ENCODE peak calls at places on chromosome 13, in nine cellular contexts. W is cardiac fibroblast, G is endodermal cell, I is WTC11, L is left lung, E is AG10803, M is neural crest cell, Y is H9, A is IMR-90. Q is an unnamed sample.

GRCh38 chr13:38395505-38395803 is 45.8 kb downstream of the UFM1 start:
- DNase-seq in E (no peak), G (no peak), M (no peak), Y (no peak), W (no peak), L (no peak), I (no peak), A (no peak), Q (no peak)

GRCh38 chr13:83883061-83883523 is 818 bp upstream of the SLITRK1 start:
- DNase-seq in W (no peak), E (no peak), M (no peak), G (peak), Y (peak), A (no peak), L (no peak), I (no peak), Q (no peak)

GRCh38 chr13:113926301-113926761 is 47.5 kb downstream of the C13orf46 start:
- DNase-seq in M (no peak), E (peak), I (peak), W (peak), A (peak), Y (peak), G (no peak), L (no peak), Q (peak)

GRCh38 chr13:95256086-95256485 is 45.2 kb downstream of the ABCC4 start:
- DNase-seq in I (no peak), Y (no peak), M (no peak), E (peak), A (peak), W (peak), L (no peak), G (no peak), Q (no peak)

GRCh38 chr13:99442273-99442895 is 58.9 kb upstream of the TM9SF2 start:
- DNase-seq in A (peak), L (no peak), Y (no peak), E (peak), G (peak), M (peak), W (peak), I (peak), Q (no peak)

GRCh38 chr13:32821149-32821688 is 195.0 kb upstream of the KL start:
- DNase-seq in E (no peak), G (no peak), I (no peak), M (no peak), Y (no peak), A (no peak), L (no peak), W (no peak), Q (no peak)

GRCh38 chr13:110116072-110116487 is 190.9 kb downstream of the COL4A1 start:
- DNase-seq in W (peak), M (peak), A (peak), I (peak), E (peak), G (peak), Y (peak), L (peak), Q (peak)

GRCh38 chr13:112679932-112680677 is 9.7 kb upstream of the ATP11A start:
- DNase-seq in I (no peak), W (no peak), E (no peak), L (no peak), G (peak), M (no peak), A (no peak), Y (no peak), Q (no peak)

GRCh38 chr13:113813749-113814434 is 50.0 kb downstream of the GAS6 start:
- DNase-seq in M (no peak), A (no peak), G (no peak), L (peak), I (no peak), E (no peak), Y (no peak), W (no peak), Q (no peak)

GRCh38 chr13:45055198-45055901 is 65.0 kb upstream of the GTF2F2 start:
- DNase-seq in Y (no peak), W (peak), I (no peak), E (peak), M (no peak), L (no peak), G (no peak), A (peak), Q (no peak)

GRCh38 chr13:50512602-50513527 is 330.6 kb downstream of the DLEU7 start:
- DNase-seq in Y (no peak), W (peak), G (no peak), E (peak), A (peak), M (peak), L (peak), I (no peak), Q (no peak)

GRCh38 chr13:113816248-113816924 is 47.5 kb downstream of the GAS6 start:
- DNase-seq in E (no peak), L (peak), W (no peak), M (no peak), G (no peak), Y (no peak), A (peak), I (no peak), Q (no peak)

GRCh38 chr13:113061796-113062425 is 43.7 kb upstream of the F7 start:
- DNase-seq in M (no peak), A (no peak), E (no peak), W (no peak), G (no peak), I (no peak), L (peak), Y (no peak), Q (no peak)

GRCh38 chr13:113646921-113647340 is 11.1 kb downstream of the ATP4B start:
- DNase-seq in E (no peak), G (no peak), A (no peak), L (no peak), I (peak), M (no peak), W (no peak), Y (no peak), Q (peak)

GRCh38 chr13:109465151-109465550 is 321.2 kb downstream of the IRS2 start:
- DNase-seq in M (no peak), A (peak), Y (no peak), L (no peak), G (no peak), I (no peak), E (peak), W (peak), Q (no peak)

GRCh38 chr13:75385708-75386083 is 96.3 kb downstream of the TBC1D4 start:
- DNase-seq in I (no peak), G (no peak), W (no peak), A (no peak), Y (no peak), M (no peak), E (no peak), L (no peak), Q (no peak)

GRCh38 chr13:40933508-40933907 is 85.6 kb downstream of the ELF1 start:
- DNase-seq in E (no peak), L (no peak), M (no peak), I (no peak), A (no peak), Y (no peak), G (no peak), W (no peak), Q (no peak)

GRCh38 chr13:37068962-37069361 is 9.5 kb upstream of the SUPT20H start:
- DNase-seq in G (no peak), M (no peak), E (peak), L (no peak), Y (no peak), A (peak), I (no peak), W (peak), Q (no peak)

GRCh38 chr13:79398915-79399314 is 7.1 kb downstream of the RBM26 start:
- DNase-seq in I (no peak), W (peak), L (no peak), Y (no peak), A (peak), G (no peak), E (no peak), M (no peak), Q (no peak)

GRCh38 chr13:99828114-99828513 is 143.5 kb downstream of the ZIC5 start:
- DNase-seq in W (no peak), L (no peak), Y (no peak), M (no peak), G (no peak), I (no peak), E (no peak), A (no peak), Q (no peak)

GRCh38 chr13:83162493-83162892 is 719.8 kb downstream of the SLITRK1 start:
- DNase-seq in W (peak), G (peak), I (no peak), Y (no peak), L (no peak), A (peak), M (no peak), E (no peak), Q (no peak)

GRCh38 chr13:80923907-80924306 is 583.0 kb upstream of the SPRY2 start:
- DNase-seq in G (no peak), I (peak), E (no peak), L (no peak), M (no peak), Y (no peak), W (peak), A (no peak), Q (no peak)

GRCh38 chr13:75326173-75327131 is 155.5 kb downstream of the TBC1D4 start:
- DNase-seq in L (no peak), W (peak), I (no peak), M (no peak), G (peak), Y (no peak), E (peak), A (peak), Q (no peak)

GRCh38 chr13:39655041-39655568 is 357 bp upstream of the COG6 start:
- DNase-seq in M (no peak), L (no peak), A (no peak), W (no peak), Y (no peak), I (no peak), E (no peak), G (no peak), Q (no peak)

GRCh38 chr13:114140131-114140908 is 7.9 kb upstream of the RASA3 start:
- DNase-seq in I (peak), M (no peak), L (peak), Y (no peak), G (no peak), E (no peak), W (no peak), A (no peak), Q (no peak)

GRCh38 chr13:30997697-30998547 is 65.5 kb downstream of the TEX26 start:
- DNase-seq in E (no peak), M (no peak), Y (no peak), I (no peak), G (no peak), W (no peak), L (no peak), A (no peak), Q (no peak)

GRCh38 chr13:79401259-79402071 is 4.6 kb downstream of the RBM26 start:
- DNase-seq in E (no peak), M (no peak), L (no peak), A (no peak), W (no peak), G (no peak), I (no peak), Y (no peak), Q (no peak)

GRCh38 chr13:59088716-59089115 is 1075.0 kb downstream of the DIAPH3 start:
- DNase-seq in E (no peak), L (no peak), W (peak), Y (no peak), G (no peak), A (peak), I (no peak), M (no peak), Q (no peak)

GRCh38 chr13:102903659-102904407 is 58.0 kb downstream of the ERCC5 start:
- DNase-seq in G (peak), I (no peak), L (no peak), A (peak), W (peak), M (peak), Y (no peak), E (peak), Q (no peak)

GRCh38 chr13:61670384-61671161 is 254.9 kb upstream of the PCDH20 start:
- DNase-seq in W (no peak), I (no peak), M (no peak), L (no peak), E (no peak), G (no peak), A (no peak), Y (no peak), Q (no peak)

GRCh38 chr13:93080587-93080986 is 146.0 kb upstream of the GPC6 start:
- DNase-seq in L (no peak), M (no peak), A (peak), W (peak), E (no peak), G (no peak), I (no peak), Y (no peak), Q (no peak)

GRCh38 chr13:93539914-93540313 is 313.3 kb downstream of the GPC6 start:
- DNase-seq in G (no peak), A (no peak), I (no peak), Y (no peak), L (peak), E (no peak), M (no peak), W (no peak), Q (no peak)

GRCh38 chr13:100800283-100800875 is 125.8 kb upstream of the TMTC4 start:
- DNase-seq in E (no peak), L (no peak), I (no peak), M (no peak), G (no peak), A (no peak), Y (no peak), W (no peak), Q (no peak)

GRCh38 chr13:45325806-45326205 is 15.2 kb downstream of the TPT1 start:
- DNase-seq in L (no peak), E (peak), M (no peak), G (no peak), I (no peak), W (peak), Y (no peak), A (peak), Q (no peak)

GRCh38 chr13:75666646-75667351 is 30.7 kb downstream of the LMO7 start:
- DNase-seq in L (no peak), M (no peak), G (no peak), A (peak), W (peak), E (peak), I (no peak), Y (no peak), Q (no peak)

GRCh38 chr13:113905942-113906341 is 42.1 kb upstream of the GAS6 start:
- DNase-seq in Y (no peak), G (peak), L (no peak), A (no peak), I (no peak), E (no peak), M (no peak), W (no peak), Q (peak)

GRCh38 chr13:56864451-56864850 is 276.3 kb upstream of the PRR20A start:
- DNase-seq in G (no peak), E (no peak), A (no peak), I (no peak), W (no peak), L (no peak), M (no peak), Y (no peak), Q (no peak)

GRCh38 chr13:29961036-29961685 is 110.7 kb upstream of the UBL3 start:
- DNase-seq in W (no peak), M (peak), E (no peak), L (no peak), G (no peak), I (no peak), Y (no peak), A (no peak), Q (no peak)

GRCh38 chr13:42859760-42860159 is 78.4 kb downstream of the FAM216B start:
- DNase-seq in L (no peak), G (no peak), E (no peak), I (no peak), Y (no peak), W (no peak), A (no peak), M (no peak), Q (no peak)

GRCh38 chr13:65594255-65594654 is 1635.9 kb downstream of the PCDH9 start:
- DNase-seq in A (peak), G (no peak), Y (no peak), L (no peak), E (peak), W (peak), M (no peak), I (no peak), Q (no peak)

GRCh38 chr13:52070929-52071523 is 46.5 kb downstream of the UTP14C start:
- DNase-seq in M (no peak), G (no peak), W (peak), L (no peak), E (peak), I (no peak), A (peak), Y (no peak), Q (no peak)
- TF ChIP-seq CTCF in M (no peak), G (peak), W (peak), L (no peak), E (peak), I (no peak), A (peak), Y (no peak), Q (no peak)

GRCh38 chr13:51832471-51833152 is 12.4 kb downstream of the TMEM272 start:
- DNase-seq in G (peak), L (no peak), I (no peak), M (no peak), E (peak), W (peak), Y (peak), A (peak), Q (no peak)
- TF ChIP-seq CTCF in G (peak), L (no peak), I (no peak), M (peak), E (peak), W (peak), Y (peak), A (peak), Q (peak)

DNA sequence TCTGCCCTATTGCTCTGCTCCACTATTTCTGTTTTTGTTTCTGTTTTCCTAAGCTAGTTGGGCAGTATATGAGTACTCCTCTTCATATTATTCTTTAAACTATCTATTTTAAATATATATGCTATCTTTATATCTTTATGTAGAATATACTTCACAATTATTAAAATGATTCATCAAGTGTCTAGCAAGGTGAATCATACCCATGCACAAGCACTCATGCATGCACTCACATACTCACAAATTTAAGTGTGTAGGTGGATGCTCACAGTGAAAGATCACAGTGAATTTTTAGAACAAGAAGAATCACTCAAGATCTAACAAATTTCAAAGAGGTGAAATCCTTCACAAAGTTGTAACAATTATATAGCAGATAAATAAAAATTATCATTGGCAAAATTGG is 435.6 kb upstream of the SLITRK5 start:
- DNase-seq in E (no peak), L (no peak), W (no peak), A (peak), G (no peak), I (no peak), M (no peak), Y (no peak), Q (no peak)
- TF ChIP-seq CTCF in E (no peak), L (no peak), W (no peak), A (no peak), G (no peak), I (no peak), M (no peak), Y (no peak), Q (no peak)

GRCh38 chr13:77918391-77919261 is at the start of gene EDNRB:
- DNase-seq in W (peak), I (peak), L (peak), M (peak), A (peak), G (peak), Y (peak), E (peak), Q (no peak)
- TF ChIP-seq CTCF in W (peak), I (no peak), L (peak), M (no peak), A (no peak), G (peak), Y (no peak), E (peak), Q (peak)

DNA sequence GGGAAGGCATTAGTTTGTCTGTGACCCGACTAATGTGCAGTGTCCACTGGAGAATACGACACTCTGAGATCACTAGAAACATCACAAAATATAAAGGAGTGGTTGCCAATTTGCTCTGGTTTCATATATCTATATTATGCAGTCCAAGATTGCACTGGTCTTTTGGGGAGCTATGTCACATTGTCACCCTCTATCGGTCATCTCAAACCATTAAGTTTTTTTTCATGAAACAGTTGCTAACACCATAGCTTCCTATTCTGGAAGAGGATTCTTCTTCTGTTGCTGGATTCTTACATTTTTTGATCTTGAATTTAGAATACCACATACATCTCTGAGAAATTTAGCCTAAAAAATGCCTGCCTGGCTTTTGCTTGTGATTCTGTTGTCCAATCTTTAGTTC is 168.6 kb downstream of the LACC1 start:
- DNase-seq in G (no peak), W (peak), I (no peak), E (no peak), Y (no peak), M (no peak), A (no peak), L (no peak), Q (no peak)
- TF ChIP-seq CTCF in G (peak), W (peak), I (no peak), E (peak), Y (peak), M (no peak), A (no peak), L (no peak), Q (peak)

GRCh38 chr13:48333976-48334375 is 30.4 kb downstream of the RB1 start:
- DNase-seq in A (peak), E (peak), W (peak), I (no peak), Y (no peak), L (no peak), M (no peak), G (no peak), Q (no peak)

GRCh38 chr13:48334534-48335127 is 31.1 kb downstream of the RB1 start:
- DNase-seq in I (no peak), L (no peak), Y (no peak), E (peak), G (no peak), W (peak), M (no peak), A (peak), Q (no peak)
- TF ChIP-seq CTCF in I (no peak), L (peak), Y (peak), E (peak), G (peak), W (peak), M (peak), A (peak), Q (peak)

DNA sequence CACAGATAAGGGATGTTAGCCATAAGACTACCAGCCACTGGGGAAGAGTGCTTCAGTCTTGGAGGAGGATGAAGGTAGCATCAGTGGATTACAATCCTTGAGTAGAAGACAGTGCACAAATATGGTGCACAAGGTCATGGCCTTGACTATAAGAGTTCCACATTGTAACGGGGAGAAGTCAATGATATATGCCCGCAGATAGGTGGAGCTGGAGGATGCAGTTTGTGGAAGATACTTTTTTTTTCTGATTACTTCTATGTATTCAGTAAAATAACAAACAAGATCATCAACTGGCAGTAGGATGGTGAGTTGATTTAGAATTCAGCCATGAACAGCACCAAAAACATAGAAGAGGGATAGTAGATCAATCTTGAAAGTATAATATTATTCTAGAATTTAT is 926.8 kb upstream of the MIR17HG start:
- DNase-seq in A (peak), L (no peak), E (no peak), M (no peak), W (peak), I (no peak), Y (no peak), G (no peak), Q (no peak)
- TF ChIP-seq CTCF in A (peak), L (no peak), E (peak), M (no peak), W (peak), I (no peak), Y (peak), G (peak), Q (no peak)

GRCh38 chr13:52744842-52745241 is 5.2 kb upstream of the CNMD start:
- DNase-seq in G (no peak), Y (no peak), L (no peak), I (no peak), E (no peak), A (no peak), W (no peak), M (no peak), Q (no peak)

GRCh38 chr13:52739468-52740071 is at the start of gene CNMD:
- DNase-seq in A (no peak), I (peak), G (peak), E (no peak), Y (peak), M (no peak), L (peak), W (no peak), Q (no peak)

GRCh38 chr13:52746141-52746540 is 6.5 kb upstream of the CNMD start:
- DNase-seq in Y (no peak), G (no peak), A (no peak), L (no peak), W (no peak), I (no peak), M (no peak), E (no peak), Q (no peak)

GRCh38 chr13:52743569-52743968 is 3.9 kb upstream of the CNMD start:
- DNase-seq in M (no peak), E (no peak), I (no peak), L (no peak), A (no peak), G (no peak), W (no peak), Y (no peak), Q (no peak)

GRCh38 chr13:52743988-52744387 is 4.4 kb upstream of the CNMD start:
- DNase-seq in E (no peak), W (no peak), M (no peak), L (no peak), I (no peak), A (no peak), G (no peak), Y (no peak), Q (no peak)
- TF ChIP-seq CTCF in E (no peak), W (no peak), M (peak), L (no peak), I (no peak), A (no peak), G (peak), Y (peak), Q (peak)